ENCODE peak calls at places on chromosomes 4 and X, in four cellular contexts. One of them, this sample, is unnamed.

GRCh38 chr4:25174674-25175073 is 14.4 kb upstream of the SEPSECS start:
- DNase-seq in endothelial cell of umbilical vein: no peak
- DNase-seq in K562: peak
- DNase-seq in breast epithelium: no peak
- DNase-seq in this sample: no peak

GRCh38 chr4:74632634-74633033 is 161.7 kb downstream of the BTC start:
- DNase-seq in breast epithelium: no peak
- DNase-seq in endothelial cell of umbilical vein: peak
- DNase-seq in K562: peak
- DNase-seq in this sample: no peak

GRCh38 chr4:173777921-173778320 is 247.9 kb upstream of the HAND2 start:
- DNase-seq in breast epithelium: no peak
- DNase-seq in endothelial cell of umbilical vein: no peak
- DNase-seq in K562: no peak
- DNase-seq in this sample: no peak

GRCh38 chr4:24024597-24024996 is 134.8 kb upstream of the PPARGC1A start:
- DNase-seq in endothelial cell of umbilical vein: no peak
- DNase-seq in breast epithelium: no peak
- DNase-seq in K562: no peak
- DNase-seq in this sample: no peak

GRCh38 chr4:52894408-52894807 is 32.3 kb downstream of the RASL11B start:
- DNase-seq in breast epithelium: no peak
- DNase-seq in K562: no peak
- DNase-seq in endothelial cell of umbilical vein: no peak
- DNase-seq in this sample: no peak

GRCh38 chrX:12970691-12971202 is 4.2 kb upstream of the TMSB4X start:
- DNase-seq in K562: peak
- DNase-seq in endothelial cell of umbilical vein: peak
- DNase-seq in breast epithelium: no peak
- DNase-seq in this sample: no peak

GRCh38 chrX:71215335-71215912 is 7.6 kb upstream of the GJB1 start:
- DNase-seq in endothelial cell of umbilical vein: no peak
- DNase-seq in breast epithelium: no peak
- DNase-seq in K562: no peak
- DNase-seq in this sample: no peak

GRCh38 chr4:183924362-183925044 is 19.4 kb downstream of the STOX2 start:
- DNase-seq in K562: no peak
- DNase-seq in endothelial cell of umbilical vein: no peak
- DNase-seq in breast epithelium: no peak
- DNase-seq in this sample: no peak

GRCh38 chr4:123588631-123589223 is 192.1 kb downstream of the SPRY1 start:
- DNase-seq in K562: peak
- DNase-seq in breast epithelium: no peak
- DNase-seq in endothelial cell of umbilical vein: no peak
- DNase-seq in this sample: no peak

GRCh38 chrX:38893441-38893840 is 92.2 kb downstream of the MID1IP1 start:
- DNase-seq in endothelial cell of umbilical vein: no peak
- DNase-seq in breast epithelium: no peak
- DNase-seq in K562: no peak
- DNase-seq in this sample: no peak

GRCh38 chr4:136056748-136057147 is 1475.5 kb downstream of the PCDH18 start:
- DNase-seq in endothelial cell of umbilical vein: no peak
- DNase-seq in breast epithelium: no peak
- DNase-seq in K562: no peak
- DNase-seq in this sample: no peak

GRCh38 chrX:11412715-11413623 is 119.8 kb downstream of the AMELX start:
- DNase-seq in endothelial cell of umbilical vein: peak
- DNase-seq in K562: peak
- DNase-seq in breast epithelium: no peak
- DNase-seq in this sample: no peak

GRCh38 chrX:119410027-119410819 is 11.1 kb downstream of the SLC25A43 start:
- DNase-seq in breast epithelium: peak
- DNase-seq in endothelial cell of umbilical vein: no peak
- DNase-seq in K562: peak
- DNase-seq in this sample: no peak

GRCh38 chrX:46433892-46434291 is 111.3 kb downstream of the ZNF674 start:
- DNase-seq in K562: no peak
- DNase-seq in breast epithelium: no peak
- DNase-seq in endothelial cell of umbilical vein: no peak
- DNase-seq in this sample: no peak

GRCh38 chrX:7711167-7711566 is 131.8 kb upstream of the VCX start:
- DNase-seq in breast epithelium: no peak
- DNase-seq in K562: no peak
- DNase-seq in endothelial cell of umbilical vein: no peak
- DNase-seq in this sample: no peak

GRCh38 chr4:81631958-81632439 is 160.3 kb upstream of the RASGEF1B start:
- DNase-seq in K562: no peak
- DNase-seq in breast epithelium: no peak
- DNase-seq in endothelial cell of umbilical vein: no peak
- DNase-seq in this sample: no peak

GRCh38 chr4:18394656-18395055 is 373.1 kb upstream of the LCORL start:
- DNase-seq in endothelial cell of umbilical vein: no peak
- DNase-seq in breast epithelium: no peak
- DNase-seq in K562: no peak
- DNase-seq in this sample: no peak

GRCh38 chr4:95929448-95930064 is 89.7 kb downstream of the PDHA2 start:
- DNase-seq in endothelial cell of umbilical vein: no peak
- DNase-seq in breast epithelium: no peak
- DNase-seq in K562: peak
- DNase-seq in this sample: no peak

GRCh38 chrX:30620980-30621716 is 32.1 kb upstream of the GK start:
- DNase-seq in breast epithelium: no peak
- DNase-seq in K562: peak
- DNase-seq in endothelial cell of umbilical vein: no peak
- DNase-seq in this sample: no peak

GRCh38 chr4:136908122-136908521 is 624.2 kb downstream of the PCDH18 start:
- DNase-seq in endothelial cell of umbilical vein: no peak
- DNase-seq in breast epithelium: no peak
- DNase-seq in K562: no peak
- DNase-seq in this sample: no peak

GRCh38 chrX:69285881-69286545 is 120.8 kb upstream of the PJA1 start:
- DNase-seq in K562: peak
- DNase-seq in breast epithelium: peak
- DNase-seq in endothelial cell of umbilical vein: no peak
- DNase-seq in this sample: peak

GRCh38 chrX:153797415-153798015 is 3.0 kb downstream of the SSR4 start:
- DNase-seq in K562: no peak
- DNase-seq in endothelial cell of umbilical vein: no peak
- DNase-seq in breast epithelium: no peak
- DNase-seq in this sample: no peak

GRCh38 chrX:17824980-17825379 is 36.1 kb downstream of the RAI2 start:
- DNase-seq in endothelial cell of umbilical vein: no peak
- DNase-seq in K562: no peak
- DNase-seq in breast epithelium: no peak
- DNase-seq in this sample: no peak

GRCh38 chr4:86472377-86473019 is 112.6 kb upstream of the MAPK10 start:
- DNase-seq in breast epithelium: no peak
- DNase-seq in endothelial cell of umbilical vein: no peak
- DNase-seq in K562: no peak
- DNase-seq in this sample: no peak

GRCh38 chr4:31104033-31104432 is 383.9 kb downstream of the PCDH7 start:
- DNase-seq in K562: no peak
- DNase-seq in endothelial cell of umbilical vein: no peak
- DNase-seq in breast epithelium: no peak
- DNase-seq in this sample: no peak

GRCh38 chr4:151804821-151805220 is 44.0 kb upstream of the GATB start:
- DNase-seq in endothelial cell of umbilical vein: no peak
- DNase-seq in breast epithelium: no peak
- DNase-seq in K562: no peak
- DNase-seq in this sample: no peak

GRCh38 chr4:32748061-32748460 is 2027.9 kb downstream of the PCDH7 start:
- DNase-seq in breast epithelium: no peak
- DNase-seq in K562: no peak
- DNase-seq in endothelial cell of umbilical vein: no peak
- DNase-seq in this sample: no peak

GRCh38 chr4:9904976-9905587 is 116.2 kb downstream of the SLC2A9 start:
- DNase-seq in K562: no peak
- DNase-seq in endothelial cell of umbilical vein: no peak
- DNase-seq in breast epithelium: no peak
- DNase-seq in this sample: no peak

GRCh38 chr4:139555073-139555704 is 830 bp downstream of the SETD7 start:
- DNase-seq in K562: peak
- DNase-seq in endothelial cell of umbilical vein: peak
- DNase-seq in breast epithelium: peak
- DNase-seq in this sample: peak

GRCh38 chrX:70979136-70979762 is 48.4 kb upstream of the SLC7A3 start:
- DNase-seq in breast epithelium: no peak
- DNase-seq in endothelial cell of umbilical vein: peak
- DNase-seq in K562: peak
- DNase-seq in this sample: no peak

GRCh38 chr4:75916091-75916661 is 13.9 kb upstream of the PPEF2 start:
- DNase-seq in endothelial cell of umbilical vein: peak
- DNase-seq in breast epithelium: no peak
- DNase-seq in K562: peak
- DNase-seq in this sample: no peak

GRCh38 chr4:2807571-2807970 is 14.7 kb downstream of the SH3BP2 start:
- DNase-seq in K562: no peak
- DNase-seq in breast epithelium: no peak
- DNase-seq in endothelial cell of umbilical vein: no peak
- DNase-seq in this sample: no peak

GRCh38 chr4:2804973-2805501 is 12.2 kb downstream of the SH3BP2 start:
- DNase-seq in K562: no peak
- DNase-seq in endothelial cell of umbilical vein: no peak
- DNase-seq in breast epithelium: no peak
- DNase-seq in this sample: no peak

GRCh38 chr4:2804449-2804972 is 11.6 kb downstream of the SH3BP2 start:
- DNase-seq in breast epithelium: no peak
- DNase-seq in K562: no peak
- DNase-seq in endothelial cell of umbilical vein: no peak
- DNase-seq in this sample: no peak

GRCh38 chr4:2806392-2807355 is 13.8 kb downstream of the SH3BP2 start:
- DNase-seq in breast epithelium: no peak
- DNase-seq in K562: no peak
- DNase-seq in endothelial cell of umbilical vein: peak
- DNase-seq in this sample: no peak

GRCh38 chr4:2805712-2806391 is 13.0 kb downstream of the SH3BP2 start:
- DNase-seq in breast epithelium: no peak
- DNase-seq in endothelial cell of umbilical vein: peak
- DNase-seq in K562: no peak
- DNase-seq in this sample: no peak
- TF ChIP-seq POLR2A in breast epithelium: no peak
- TF ChIP-seq POLR2A in endothelial cell of umbilical vein: no peak
- TF ChIP-seq POLR2A in K562: no peak
- TF ChIP-seq POLR2A in this sample: no peak

DNA sequence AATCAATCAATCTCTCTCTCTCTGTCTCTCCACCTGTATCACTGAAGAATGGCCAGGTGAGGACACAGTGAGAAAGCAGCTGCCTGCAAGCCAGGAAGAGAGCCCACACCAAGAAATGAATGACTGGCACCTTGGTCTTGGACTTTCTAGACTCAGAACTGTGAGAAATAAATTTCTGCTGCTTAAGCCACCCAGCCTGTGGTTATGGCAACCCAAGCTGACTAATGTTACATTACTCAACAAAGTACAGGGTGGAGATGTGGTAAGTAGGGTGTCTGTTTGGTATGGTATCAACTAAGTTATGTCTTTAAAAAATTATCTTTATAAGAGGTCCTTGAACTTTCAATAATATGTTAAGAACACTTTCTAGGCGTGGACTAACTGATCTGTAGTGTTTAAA is 159.3 kb downstream of the EPHA5 start:
- DNase-seq in breast epithelium: no peak
- DNase-seq in endothelial cell of umbilical vein: no peak
- DNase-seq in K562: no peak
- DNase-seq in this sample: no peak
- TF ChIP-seq POLR2AphosphoS5 in breast epithelium: no peak
- TF ChIP-seq POLR2AphosphoS5 in endothelial cell of umbilical vein: no peak
- TF ChIP-seq POLR2AphosphoS5 in K562: no peak
- TF ChIP-seq POLR2AphosphoS5 in this sample: no peak

GRCh38 chr4:2925496-2925895 is 37.7 kb downstream of the NOP14 start:
- DNase-seq in breast epithelium: peak
- DNase-seq in K562: no peak
- DNase-seq in endothelial cell of umbilical vein: no peak
- DNase-seq in this sample: no peak
- TF ChIP-seq POLR2A in breast epithelium: no peak
- TF ChIP-seq POLR2A in K562: no peak
- TF ChIP-seq POLR2A in endothelial cell of umbilical vein: no peak
- TF ChIP-seq POLR2A in this sample: no peak

DNA sequence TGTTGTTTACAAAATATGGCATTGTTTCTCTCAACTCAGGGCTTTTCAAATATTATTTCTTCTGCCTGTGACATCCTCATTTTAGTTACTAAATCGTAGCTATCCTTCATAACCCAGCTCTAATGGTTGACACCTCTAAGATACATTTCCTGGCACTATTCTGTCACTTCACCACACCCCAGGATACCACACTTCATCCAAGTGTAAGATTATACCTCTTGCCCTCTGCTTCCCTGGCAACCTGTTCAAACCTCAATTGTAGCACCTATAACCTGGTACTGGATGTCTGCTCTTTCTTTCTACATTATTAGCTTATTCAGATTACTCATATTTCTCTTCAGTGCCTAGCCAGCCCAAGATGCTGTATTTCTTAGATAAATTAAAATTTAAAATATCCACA is 175.7 kb upstream of the SPIN4 start:
- DNase-seq in endothelial cell of umbilical vein: no peak
- DNase-seq in breast epithelium: no peak
- DNase-seq in K562: no peak
- DNase-seq in this sample: no peak
- TF ChIP-seq POLR2AphosphoS5 in endothelial cell of umbilical vein: no peak
- TF ChIP-seq POLR2AphosphoS5 in breast epithelium: no peak
- TF ChIP-seq POLR2AphosphoS5 in K562: no peak
- TF ChIP-seq POLR2AphosphoS5 in this sample: no peak

GRCh38 chr4:168441412-168441811 is 38.9 kb downstream of the DDX60L start:
- DNase-seq in K562: no peak
- DNase-seq in breast epithelium: no peak
- DNase-seq in endothelial cell of umbilical vein: no peak
- DNase-seq in this sample: no peak
- TF ChIP-seq POLR2A in K562: no peak
- TF ChIP-seq POLR2A in breast epithelium: no peak
- TF ChIP-seq POLR2A in endothelial cell of umbilical vein: no peak
- TF ChIP-seq POLR2A in this sample: no peak

This sample was measured in GM12892.